ENCODE peak calls at places on chromosomes 16 and 17, in eight cellular contexts. Y is Karpas-422, A is retinal pigment epithelial cell, R is SJCRH30, G is dorsolateral prefrontal cortex, X is coronary artery, N is ovary, C is PC-3. D is an unnamed sample.
A peak's percentile ranks its signal among the peaks of the same experiment; 100 is the strongest.

GRCh38 chr16:89925596-89926079 is 2.5 kb downstream of the TUBB3 start:
- DNase-seq in Y (peak; percentile 65), A (no peak), R (no peak), G (no peak), X (no peak), N (no peak), C (no peak), D (no peak)

GRCh38 chr17:56681561-56682266 is 88.2 kb downstream of the NOG start:
- DNase-seq in Y (no peak), A (peak; percentile 38), R (peak; percentile 95), G (no peak), X (no peak), N (no peak), C (peak; percentile 90), D (no peak)

GRCh38 chr17:80312621-80313135 is 52.0 kb downstream of the RNF213 start:
- DNase-seq in Y (no peak), A (no peak), R (no peak), G (no peak), X (no peak), N (no peak), C (no peak), D (no peak)

GRCh38 chr16:47617732-47618131 is 156.6 kb downstream of the PHKB start:
- DNase-seq in Y (no peak), A (no peak), R (no peak), G (no peak), X (no peak), N (no peak), C (no peak), D (no peak)

GRCh38 chr16:4015275-4015990 is 100.8 kb downstream of the ADCY9 start:
- DNase-seq in Y (no peak), A (no peak), R (peak; percentile 59), G (no peak), X (no peak), N (no peak), C (no peak), D (no peak)

GRCh38 chr17:81509687-81510523 is 2.7 kb downstream of the ACTG1 start:
- DNase-seq in Y (peak; percentile 68), A (no peak), R (no peak), G (no peak), X (peak; percentile 66), N (no peak), C (no peak), D (no peak)

GRCh38 chr17:39653662-39654331 is 11.4 kb upstream of the TCAP start:
- DNase-seq in Y (peak; percentile 92), A (no peak), R (peak; percentile 76), G (peak; percentile 54), X (no peak), N (peak; percentile 57), C (peak; percentile 48), D (peak; percentile 61)

GRCh38 chr17:28646039-28646754 is 1.2 kb upstream of the BLTP2 start:
- DNase-seq in Y (no peak), A (no peak), R (no peak), G (no peak), X (no peak), N (peak; percentile 65), C (no peak), D (no peak)

GRCh38 chr16:68357521-68357922 is 46.7 kb downstream of the PRMT7 start:
- DNase-seq in Y (no peak), A (no peak), R (no peak), G (no peak), X (no peak), N (no peak), C (no peak), D (no peak)

GRCh38 chr16:76913046-76913445 is 277.9 kb upstream of the MON1B start:
- DNase-seq in Y (no peak), A (no peak), R (no peak), G (no peak), X (no peak), N (no peak), C (no peak), D (no peak)

GRCh38 chr16:4892356-4893102 is 44.4 kb downstream of the PPL start:
- DNase-seq in Y (no peak), A (no peak), R (peak; percentile 52), G (no peak), X (no peak), N (no peak), C (no peak), D (peak; percentile 65)

GRCh38 chr17:58277726-58278595 is 2.8 kb downstream of the MPO start:
- DNase-seq in Y (no peak), A (no peak), R (no peak), G (no peak), X (no peak), N (no peak), C (no peak), D (no peak)

GRCh38 chr16:86668136-86668535 is 89.8 kb downstream of the FOXL1 start:
- DNase-seq in Y (no peak), A (no peak), R (peak; percentile 48), G (no peak), X (no peak), N (no peak), C (peak; percentile 11), D (no peak)

GRCh38 chr17:77737442-77738265 is 220.8 kb upstream of the TNRC6C start:
- DNase-seq in Y (no peak), A (no peak), R (no peak), G (no peak), X (peak; percentile 62), N (no peak), C (no peak), D (no peak)

GRCh38 chr16:8407351-8407750 is 183.0 kb downstream of the TMEM114 start:
- DNase-seq in Y (no peak), A (no peak), R (no peak), G (no peak), X (no peak), N (no peak), C (no peak), D (no peak)

GRCh38 chr16:23092801-23093117 is 56.5 kb downstream of the USP31 start:
- DNase-seq in Y (no peak), A (no peak), R (no peak), G (no peak), X (no peak), N (no peak), C (no peak), D (no peak)

GRCh38 chr16:68378436-68379415 is 67.9 kb downstream of the PRMT7 start:
- DNase-seq in Y (peak; percentile 68), A (no peak), R (no peak), G (no peak), X (no peak), N (no peak), C (no peak), D (no peak)

GRCh38 chr16:67170948-67171649 is 761 bp downstream of the NOL3 start:
- DNase-seq in Y (no peak), A (no peak), R (peak; percentile 70), G (no peak), X (no peak), N (no peak), C (no peak), D (no peak)
- H3K4me3 ChIP-seq in Y (no peak overlapping the region), A (peak overlapping the region; percentile 52), R (peak overlapping the region; percentile 69), G (peak overlapping the region; percentile 56), X (peak overlapping the region; percentile 76), N (peak overlapping the region; percentile 49), C (peak overlapping the region; percentile 59), D (peak overlapping the region; percentile 70)

GRCh38 chr17:42378597-42379594 is 9.3 kb downstream of the STAT3 start:
- DNase-seq in Y (no peak), A (no peak), R (no peak), G (no peak), X (no peak), N (no peak), C (no peak), D (no peak)
- H3K4me3 ChIP-seq in Y (peak overlapping the region; percentile 58), A (no peak overlapping the region), R (no peak overlapping the region), G (no peak overlapping the region), X (peak overlapping the region; percentile 65), N (peak overlapping the region; percentile 17), C (no peak overlapping the region), D (peak overlapping the region; percentile 49)

GRCh38 chr17:21078056-21078825 is 35.4 kb upstream of the USP22 start:
- DNase-seq in Y (no peak), A (no peak), R (no peak), G (no peak), X (no peak), N (no peak), C (no peak), D (no peak)

GRCh38 chr17:21072623-21073278 is 29.9 kb upstream of the USP22 start:
- DNase-seq in Y (no peak), A (no peak), R (no peak), G (peak; percentile 28), X (no peak), N (no peak), C (no peak), D (no peak)

GRCh38 chr17:21077286-21077685 is 34.5 kb upstream of the USP22 start:
- DNase-seq in Y (no peak), A (no peak), R (peak; percentile 62), G (no peak), X (no peak), N (no peak), C (no peak), D (no peak)

GRCh38 chr17:21076242-21076641 is 33.4 kb upstream of the USP22 start:
- DNase-seq in Y (no peak), A (no peak), R (no peak), G (no peak), X (no peak), N (no peak), C (no peak), D (no peak)

DNA sequence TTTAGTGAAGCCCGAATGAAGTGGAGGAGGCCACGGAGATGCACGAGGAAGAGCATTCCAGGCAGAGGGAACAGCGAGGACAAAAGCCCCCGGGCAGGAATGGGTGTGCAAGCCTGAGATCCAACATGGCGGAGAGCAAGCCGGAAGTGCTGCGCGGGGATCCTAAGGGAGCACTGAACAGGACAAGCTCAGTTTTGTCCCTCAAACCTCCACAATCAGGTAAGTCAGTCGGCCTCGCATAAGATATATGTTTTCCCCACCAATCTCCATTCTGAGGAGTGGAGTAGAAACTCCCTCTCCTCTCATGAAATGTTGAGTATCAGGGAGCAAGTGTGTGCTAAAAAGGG is 32.9 kb upstream of the USP22 start:
- DNase-seq in Y (no peak), A (no peak), R (no peak), G (peak; percentile 41), X (no peak), N (no peak), C (no peak), D (no peak)
- H3K4me3 ChIP-seq in Y (no peak overlapping the region), A (no peak overlapping the region), R (peak overlapping the region; percentile 66), G (peak overlapping the region; percentile 48), X (no peak overlapping the region), N (no peak overlapping the region), C (no peak overlapping the region), D (no peak overlapping the region)

GRCh38 chr17:385836-386144 is 33.2 kb upstream of the RPH3AL start:
- DNase-seq in Y (no peak), A (no peak), R (no peak), G (no peak), X (no peak), N (no peak), C (no peak), D (no peak)

GRCh38 chr17:384622-385194 is 32.1 kb upstream of the RPH3AL start:
- DNase-seq in Y (no peak), A (no peak), R (no peak), G (no peak), X (no peak), N (no peak), C (no peak), D (no peak)

GRCh38 chr17:383771-384621 is 31.4 kb upstream of the RPH3AL start:
- DNase-seq in Y (no peak), A (no peak), R (peak; percentile 52), G (no peak), X (no peak), N (no peak), C (no peak), D (no peak)

GRCh38 chr17:386145-386876 is 33.7 kb upstream of the RPH3AL start:
- DNase-seq in Y (peak; percentile 81), A (no peak), R (peak; percentile 50), G (peak; percentile 50), X (no peak), N (peak; percentile 87), C (peak; percentile 43), D (peak; percentile 84)

GRCh38 chr17:385195-385835 is 32.7 kb upstream of the RPH3AL start:
- DNase-seq in Y (no peak), A (no peak), R (peak; percentile 48), G (no peak), X (no peak), N (peak; percentile 82), C (peak; percentile 13), D (peak; percentile 79)
- H3K4me3 ChIP-seq in Y (no peak overlapping the region), A (peak overlapping the region; percentile 23), R (peak overlapping the region; percentile 47), G (peak overlapping the region; percentile 50), X (peak overlapping the region; percentile 73), N (peak overlapping the region; percentile 33), C (peak overlapping the region; percentile 59), D (peak overlapping the region; percentile 69)

D was measured in left ventricle myocardium inferior.